ENCODE peak calls at places on chromosome 4, in eight cellular contexts. R is psoas muscle; K is tibial artery; N is astrocyte; H is mammary epithelial cell; W is CD8-positive, alpha-beta memory T cell; E is tibial nerve; O is colonic mucosa. D is an unnamed sample.

GRCh38 chr4:27490747-27491146 is 630.1 kb downstream of the STIM2 start:
- DNase-seq in R (no peak), K (no peak), N (no peak), H (no peak), W (no peak), E (no peak), O (no peak), D (no peak)

GRCh38 chr4:84530449-84530848 is 31.4 kb upstream of the NKX6-1 start:
- DNase-seq in R (no peak), K (no peak), N (peak), H (no peak), W (no peak), E (no peak), O (no peak), D (no peak)

GRCh38 chr4:67685532-67685859 is 15.5 kb downstream of the UBA6 start:
- DNase-seq in R (no peak), K (no peak), N (no peak), H (no peak), W (no peak), E (no peak), O (no peak), D (no peak)

GRCh38 chr4:88022289-88022688 is 14.9 kb downstream of the PKD2 start:
- DNase-seq in R (no peak), K (no peak), N (no peak), H (no peak), W (no peak), E (no peak), O (no peak), D (no peak)

GRCh38 chr4:183369073-183369472 is 46.8 kb upstream of the CLDN24 start:
- DNase-seq in R (no peak), K (no peak), N (no peak), H (no peak), W (no peak), E (no peak), O (no peak), D (no peak)

GRCh38 chr4:18075823-18076433 is 54.4 kb upstream of the LCORL start:
- DNase-seq in R (peak), K (peak), N (no peak), H (no peak), W (peak), E (peak), O (peak), D (no peak)

GRCh38 chr4:3472411-3473141 is 9.5 kb downstream of the DOK7 start:
- DNase-seq in R (peak), K (no peak), N (no peak), H (no peak), W (no peak), E (no peak), O (no peak), D (no peak)

GRCh38 chr4:36064147-36064546 is 180.2 kb downstream of the ARAP2 start:
- DNase-seq in R (no peak), K (no peak), N (no peak), H (peak), W (no peak), E (no peak), O (no peak), D (peak)

GRCh38 chr4:22363071-22363470 is 152.8 kb downstream of the ADGRA3 start:
- DNase-seq in R (no peak), K (no peak), N (no peak), H (peak), W (no peak), E (no peak), O (no peak), D (peak)

GRCh38 chr4:101345271-101345595 is 2.1 kb downstream of the PPP3CA start:
- DNase-seq in R (no peak), K (no peak), N (no peak), H (no peak), W (no peak), E (peak), O (no peak), D (no peak)

GRCh38 chr4:110877728-110878382 is 255.0 kb upstream of the PITX2 start:
- DNase-seq in R (no peak), K (no peak), N (no peak), H (no peak), W (no peak), E (no peak), O (no peak), D (no peak)

GRCh38 chr4:6641164-6641970 is 882 bp downstream of the MRFAP1 start:
- DNase-seq in R (peak), K (peak), N (peak), H (peak), W (peak), E (peak), O (peak), D (peak)

GRCh38 chr4:187656953-187657352 is 338.6 kb upstream of the ZFP42 start:
- DNase-seq in R (no peak), K (no peak), N (peak), H (no peak), W (no peak), E (no peak), O (no peak), D (no peak)

GRCh38 chr4:149203256-149204001 is 612.2 kb downstream of the IQCM start:
- DNase-seq in R (no peak), K (no peak), N (peak), H (no peak), W (no peak), E (no peak), O (no peak), D (no peak)

GRCh38 chr4:8165374-8165896 is 6.8 kb upstream of the ABLIM2 start:
- DNase-seq in R (peak), K (no peak), N (no peak), H (no peak), W (no peak), E (no peak), O (no peak), D (no peak)

GRCh38 chr4:146514651-146515379 is 6.9 kb downstream of the SLC10A7 start:
- DNase-seq in R (no peak), K (no peak), N (no peak), H (no peak), W (no peak), E (no peak), O (no peak), D (no peak)

GRCh38 chr4:140756292-140757219 is at the start of gene TBC1D9:
- DNase-seq in R (peak), K (peak), N (peak), H (peak), W (no peak), E (peak), O (peak), D (peak)

GRCh38 chr4:48162162-48162561 is 28.1 kb upstream of the TXK start:
- DNase-seq in R (no peak), K (no peak), N (peak), H (peak), W (no peak), E (no peak), O (no peak), D (no peak)

GRCh38 chr4:121913667-121914066 is 38.2 kb downstream of the TRPC3 start:
- DNase-seq in R (no peak), K (no peak), N (no peak), H (no peak), W (no peak), E (no peak), O (no peak), D (no peak)

GRCh38 chr4:86594559-86595425 is 677 bp downstream of the PTPN13 start:
- DNase-seq in R (peak), K (peak), N (peak), H (peak), W (peak), E (peak), O (peak), D (peak)

DNA sequence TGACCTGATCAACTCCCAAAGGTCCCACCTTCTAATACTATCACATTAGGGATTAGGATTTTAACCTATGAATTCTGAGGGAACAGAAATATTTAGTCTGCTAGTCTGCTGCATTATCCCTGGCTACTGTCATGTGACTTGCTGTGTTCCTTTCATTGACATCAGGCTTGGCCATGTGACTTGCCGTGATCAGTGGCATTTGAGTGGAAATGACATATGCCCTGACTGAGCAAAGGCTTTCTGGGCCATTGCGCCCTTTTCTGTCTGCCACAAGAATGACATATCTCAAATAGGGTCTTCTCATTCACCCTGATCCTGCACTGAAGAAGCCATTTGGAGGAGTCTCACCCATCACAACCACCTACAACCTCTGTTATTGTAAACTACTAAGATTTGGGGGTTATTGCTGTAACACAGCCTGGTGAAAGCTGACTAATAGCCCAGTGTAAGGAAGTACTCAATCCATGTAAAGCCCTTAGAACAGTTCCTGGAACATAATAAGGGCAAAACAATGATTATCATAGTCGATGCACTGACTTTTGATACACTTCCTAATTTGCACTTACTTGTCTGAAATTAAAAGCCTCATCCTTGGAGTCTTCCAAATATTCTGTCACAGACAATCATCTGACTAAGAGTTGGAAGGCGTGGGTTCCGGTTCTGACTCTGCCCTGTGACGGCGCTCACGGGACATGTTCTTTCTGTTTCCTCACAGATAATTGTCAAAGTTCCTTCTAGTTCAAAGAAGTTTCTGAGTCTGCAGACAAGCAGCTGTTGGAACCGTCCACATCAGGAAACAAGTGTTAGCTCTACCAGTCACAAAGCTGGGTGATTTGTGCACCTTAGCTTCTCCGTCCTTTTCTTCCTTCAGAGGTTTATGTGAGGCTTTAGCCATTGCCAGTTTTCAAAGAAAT is 33.2 kb upstream of the RASGEF1B start:
- DNase-seq in R (peak), K (peak), N (no peak), H (no peak), W (peak), E (peak), O (peak), D (no peak)
- H3K27ac ChIP-seq in R (peak), K (peak), N (no peak), H (no peak), W (no peak), E (no peak), O (peak), D (no peak)

DNA sequence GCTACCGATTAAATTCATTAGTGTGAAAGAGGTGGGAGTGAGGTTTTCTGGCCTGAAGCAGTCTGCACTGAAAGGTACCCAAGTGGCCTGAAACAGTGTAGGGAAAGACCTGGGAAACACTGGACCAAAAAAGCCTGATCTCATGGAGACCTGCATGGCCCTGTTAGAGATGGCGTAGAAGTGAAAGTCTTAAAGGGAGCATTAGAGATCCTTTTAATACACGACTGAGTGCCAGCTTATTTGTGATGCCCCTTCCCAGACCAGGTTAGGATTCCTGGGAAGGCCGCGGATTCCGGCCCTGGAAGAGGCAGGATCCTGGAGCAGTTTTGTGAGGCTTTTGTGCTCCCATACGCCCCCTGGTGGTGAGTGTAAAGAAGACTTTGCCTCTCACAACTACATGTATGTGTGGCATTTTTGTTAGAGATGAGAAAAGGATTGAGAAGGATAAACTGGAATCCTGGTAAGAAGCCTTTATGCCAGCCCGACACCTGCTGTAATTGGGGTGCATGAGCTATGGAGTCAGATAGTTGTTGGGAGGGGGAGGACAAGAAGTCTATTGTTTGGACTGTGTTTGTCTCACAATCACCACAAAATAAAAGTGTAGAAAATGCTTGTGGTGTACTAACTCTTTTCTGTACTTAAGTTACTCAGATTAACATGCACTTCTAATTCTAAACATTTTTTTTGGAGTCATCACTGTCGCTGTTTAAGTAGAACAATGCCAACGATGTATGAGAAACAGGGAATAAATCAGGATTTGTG is 54.0 kb downstream of the JADE1 start:
- DNase-seq in R (peak), K (peak), N (peak), H (peak), W (peak), E (peak), O (peak), D (peak)
- H3K27ac ChIP-seq in R (no peak), K (no peak), N (no peak), H (no peak), W (no peak), E (no peak), O (no peak), D (peak)

GRCh38 chr4:150259861-150260567 is 181.8 kb downstream of the DCLK2 start:
- DNase-seq in R (no peak), K (no peak), N (no peak), H (no peak), W (no peak), E (no peak), O (no peak), D (no peak)

GRCh38 chr4:150255610-150256580 is 177.7 kb downstream of the DCLK2 start:
- DNase-seq in R (no peak), K (no peak), N (no peak), H (no peak), W (no peak), E (no peak), O (no peak), D (no peak)

GRCh38 chr4:150257338-150257737 is 179.1 kb downstream of the DCLK2 start:
- DNase-seq in R (no peak), K (no peak), N (no peak), H (no peak), W (no peak), E (no peak), O (peak), D (no peak)

GRCh38 chr4:150256841-150257273 is 178.6 kb downstream of the DCLK2 start:
- DNase-seq in R (no peak), K (no peak), N (no peak), H (peak), W (no peak), E (no peak), O (peak), D (peak)

GRCh38 chr4:150258569-150258968 is 180.3 kb downstream of the DCLK2 start:
- DNase-seq in R (no peak), K (no peak), N (no peak), H (peak), W (no peak), E (no peak), O (no peak), D (peak)
- H3K27ac ChIP-seq in R (no peak), K (no peak), N (no peak), H (no peak), W (no peak), E (no peak), O (no peak), D (peak)

DNA sequence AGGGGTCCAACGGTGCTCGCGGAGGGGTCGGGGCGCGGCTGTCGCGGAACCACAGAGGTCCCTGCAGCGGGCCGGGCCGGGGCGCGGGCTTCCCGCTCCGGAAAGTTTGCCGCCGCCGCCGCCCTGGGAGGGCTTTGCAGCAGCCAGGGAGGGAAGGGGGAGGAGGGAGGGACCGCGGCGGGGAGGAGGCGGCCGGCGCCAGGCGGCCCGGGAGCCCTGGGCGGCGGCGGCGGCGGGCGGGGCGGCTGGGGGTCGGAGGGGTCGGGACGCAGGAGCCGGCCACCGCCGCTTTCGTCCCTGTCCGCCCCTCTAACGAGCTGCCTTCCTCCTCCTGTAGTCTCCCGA is 375 bp downstream of the FGFR3 start:
- DNase-seq in R (no peak), K (no peak), N (no peak), H (no peak), W (no peak), E (no peak), O (peak), D (peak)
- H3K27ac ChIP-seq in R (no peak), K (no peak), N (no peak), H (no peak), W (no peak), E (no peak), O (no peak), D (peak)

GRCh38 chr4:61379406-61379805 is 179.3 kb downstream of the ADGRL3 start:
- DNase-seq in R (no peak), K (no peak), N (no peak), H (peak), W (no peak), E (no peak), O (no peak), D (no peak)

GRCh38 chr4:61376301-61376700 is 176.2 kb downstream of the ADGRL3 start:
- DNase-seq in R (no peak), K (no peak), N (no peak), H (no peak), W (no peak), E (no peak), O (no peak), D (no peak)

GRCh38 chr4:61375316-61375715 is 175.2 kb downstream of the ADGRL3 start:
- DNase-seq in R (no peak), K (no peak), N (peak), H (peak), W (no peak), E (no peak), O (no peak), D (peak)

GRCh38 chr4:61374612-61374920 is 174.4 kb downstream of the ADGRL3 start:
- DNase-seq in R (no peak), K (no peak), N (peak), H (no peak), W (no peak), E (no peak), O (no peak), D (no peak)

DNA sequence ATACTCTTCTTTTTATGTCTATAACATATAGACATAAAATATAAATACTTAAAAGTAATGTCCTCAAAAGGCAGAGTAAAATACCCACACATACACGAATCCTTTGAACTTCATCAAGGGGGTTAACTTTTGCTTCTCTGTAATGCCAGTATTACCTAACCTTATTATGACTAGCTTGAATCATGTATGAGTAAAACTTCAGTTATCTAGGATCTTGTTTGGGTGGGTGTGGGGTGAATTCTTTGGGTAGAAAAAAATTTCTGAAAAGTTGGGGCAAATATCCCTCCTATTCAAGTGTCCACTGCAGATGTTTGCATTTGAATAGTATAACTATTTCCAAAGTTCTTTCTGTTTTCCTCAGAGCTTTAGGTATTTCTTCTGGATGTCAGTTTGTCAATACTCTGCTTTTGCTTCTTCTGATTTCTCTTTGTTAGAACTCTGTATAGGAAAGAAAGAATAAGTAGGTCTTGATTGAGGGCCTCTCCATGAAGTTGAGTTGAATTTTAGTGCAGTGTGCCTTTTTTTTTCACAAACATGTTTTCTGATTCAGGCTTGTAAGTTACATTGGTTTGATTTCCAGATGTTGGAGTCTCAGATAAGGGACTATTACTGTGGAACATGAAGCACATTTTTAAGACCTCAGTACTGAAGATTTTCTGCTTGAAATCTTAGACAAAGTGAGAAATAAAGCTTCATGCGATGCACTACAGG is 173.9 kb downstream of the ADGRL3 start:
- DNase-seq in R (no peak), K (no peak), N (peak), H (peak), W (no peak), E (no peak), O (no peak), D (peak)
- H3K27ac ChIP-seq in R (no peak), K (peak), N (peak), H (peak), W (no peak), E (no peak), O (no peak), D (no peak)